ENCODE peak calls at places on chromosomes 2 and 18, in nine cellular contexts. K is spleen; Z is T-helper 9 cell; D is MV-4-11; S is central memory CD8-positive, alpha-beta T cell; E is Caki2; H is SK-MEL-5; R is GM03348; O is posterior vena cava. T is an unnamed sample.

GRCh38 chr2:10900216-10901109 is 11.3 kb upstream of the KCNF1 start:
- DNase-seq in K (no peak), Z (no peak), D (peak), S (no peak), E (no peak), H (peak), R (no peak), O (no peak), T (no peak)

GRCh38 chr2:147525724-147526489 is 318.9 kb upstream of the ACVR2A start:
- DNase-seq in K (no peak), Z (no peak), D (no peak), S (no peak), E (no peak), H (no peak), R (no peak), O (no peak), T (no peak)

GRCh38 chr18:36303203-36303844 is 5.8 kb downstream of the FHOD3 start:
- DNase-seq in K (no peak), Z (no peak), D (no peak), S (no peak), E (no peak), H (no peak), R (no peak), O (no peak), T (no peak)

GRCh38 chr2:85853499-85854165 is 35.2 kb downstream of the ST3GAL5 start:
- DNase-seq in K (no peak), Z (peak), D (peak), S (peak), E (no peak), H (no peak), R (no peak), O (no peak), T (no peak)

GRCh38 chr18:24482826-24483225 is 22.4 kb downstream of the HRH4 start:
- DNase-seq in K (no peak), Z (no peak), D (no peak), S (no peak), E (no peak), H (no peak), R (no peak), O (no peak), T (no peak)

GRCh38 chr2:219495531-219496122 is 3.1 kb upstream of the GMPPA start:
- DNase-seq in K (no peak), Z (peak), D (peak), S (no peak), E (peak), H (peak), R (peak), O (no peak), T (no peak)

GRCh38 chr2:178731300-178731699 is 75.9 kb downstream of the TTN start:
- DNase-seq in K (no peak), Z (no peak), D (no peak), S (no peak), E (no peak), H (no peak), R (no peak), O (no peak), T (no peak)

GRCh38 chr18:76379226-76380126 is 115.6 kb downstream of the ZNF516 start:
- DNase-seq in K (peak), Z (no peak), D (no peak), S (no peak), E (no peak), H (no peak), R (no peak), O (no peak), T (peak)

GRCh38 chr2:72718906-72719305 is 106.9 kb downstream of the EXOC6B start:
- DNase-seq in K (no peak), Z (no peak), D (no peak), S (no peak), E (no peak), H (no peak), R (no peak), O (no peak), T (no peak)

GRCh38 chr2:114108819-114109416 is 219.0 kb downstream of the ACTR3 start:
- DNase-seq in K (no peak), Z (no peak), D (no peak), S (no peak), E (no peak), H (no peak), R (no peak), O (no peak), T (no peak)

GRCh38 chr18:27717816-27718215 is 459.1 kb downstream of the CDH2 start:
- DNase-seq in K (no peak), Z (no peak), D (no peak), S (no peak), E (no peak), H (no peak), R (no peak), O (no peak), T (no peak)

GRCh38 chr2:66521459-66521858 is 86.5 kb downstream of the MEIS1 start:
- DNase-seq in K (no peak), Z (no peak), D (no peak), S (no peak), E (no peak), H (no peak), R (no peak), O (no peak), T (no peak)

GRCh38 chr18:8943900-8944870 is 158.3 kb upstream of the NDUFV2 start:
- DNase-seq in K (no peak), Z (no peak), D (peak), S (no peak), E (no peak), H (no peak), R (peak), O (no peak), T (no peak)

GRCh38 chr18:42798606-42799005 is 316.9 kb downstream of the RIT2 start:
- DNase-seq in K (no peak), Z (no peak), D (no peak), S (no peak), E (no peak), H (no peak), R (no peak), O (no peak), T (no peak)

GRCh38 chr18:61459896-61460295 is 126.7 kb downstream of the CDH20 start:
- DNase-seq in K (no peak), Z (no peak), D (no peak), S (no peak), E (no peak), H (no peak), R (peak), O (no peak), T (no peak)

GRCh38 chr18:67669993-67670671 is 153.6 kb upstream of the DSEL start:
- DNase-seq in K (no peak), Z (no peak), D (no peak), S (no peak), E (no peak), H (peak), R (peak), O (no peak), T (no peak)

GRCh38 chr2:238585836-238586821 is 159.4 kb downstream of the ASB1 start:
- DNase-seq in K (peak), Z (no peak), D (peak), S (no peak), E (no peak), H (peak), R (no peak), O (peak), T (peak)

GRCh38 chr2:216495656-216496055 is 3.0 kb upstream of the RPL37A start:
- DNase-seq in K (no peak), Z (no peak), D (peak), S (no peak), E (no peak), H (no peak), R (peak), O (no peak), T (no peak)

GRCh38 chr18:36247036-36247435 is 50.5 kb upstream of the FHOD3 start:
- DNase-seq in K (no peak), Z (no peak), D (no peak), S (no peak), E (no peak), H (peak), R (no peak), O (no peak), T (no peak)

GRCh38 chr2:224025874-224026273 is 13.2 kb downstream of the SERPINE2 start:
- DNase-seq in K (no peak), Z (no peak), D (peak), S (peak), E (no peak), H (no peak), R (no peak), O (no peak), T (no peak)

GRCh38 chr2:197838036-197838435 is 33.6 kb downstream of the PLCL1 start:
- DNase-seq in K (no peak), Z (no peak), D (peak), S (no peak), E (no peak), H (peak), R (no peak), O (no peak), T (no peak)